ENCODE peak calls at places on chromosome 11, in eight cellular contexts. R is activated T-cell treated with anti-CD3 and anti-CD28 coated beads, Interleukin-2, amount 50 U/mL, for 1 hour; T is spleen; U is activated CD8-positive, alpha-beta memory T cell treated with anti-CD3 and anti-CD28 coated beads, Interleukin-2, amount 50 U/mL, for 48 hours; K is activated T-helper 9 cell treated with anti-CD3 and anti-CD28 coated beads, Interleukin-2, amount 50 U/mL, for 16 hours; B is effector memory CD4-positive, alpha-beta T cell; G is stomach; Z is heart right ventricle. S is an unnamed sample.

GRCh38 chr11:117946196-117946841 is 17.1 kb upstream of the TMPRSS13 start:
- DNase-seq in R (no peak), T (no peak), U (no peak), K (no peak), B (no peak), G (no peak), Z (no peak), S (no peak)

GRCh38 chr11:122157540-122158173 is 41.6 kb upstream of the BLID start:
- DNase-seq in R (no peak), T (no peak), U (no peak), K (no peak), B (no peak), G (no peak), Z (no peak), S (no peak)

GRCh38 chr11:33942954-33943353 is 51.1 kb upstream of the LMO2 start:
- DNase-seq in R (no peak), T (no peak), U (no peak), K (no peak), B (no peak), G (no peak), Z (no peak), S (peak; percentile 83)

GRCh38 chr11:21646351-21646750 is 546.5 kb upstream of the ANO5 start:
- DNase-seq in R (no peak), T (no peak), U (no peak), K (no peak), B (no peak), G (no peak), Z (no peak), S (no peak)

GRCh38 chr11:66289548-66290331 is 797 bp upstream of the YIF1A start:
- DNase-seq in R (no peak), T (no peak), U (peak; percentile 90), K (peak; percentile 72), B (no peak), G (peak; percentile 77), Z (peak; percentile 71), S (peak; percentile 76)

GRCh38 chr11:12198261-12198925 is 88.0 kb downstream of the MICAL2 start:
- DNase-seq in R (no peak), T (no peak), U (peak; percentile 63), K (no peak), B (no peak), G (peak; percentile 46), Z (no peak), S (no peak)

GRCh38 chr11:2388431-2389024 is 11.4 kb downstream of the CD81 start:
- DNase-seq in R (no peak), T (no peak), U (no peak), K (no peak), B (no peak), G (no peak), Z (no peak), S (no peak)

GRCh38 chr11:27089746-27090145 is 49.1 kb downstream of the BBOX1 start:
- DNase-seq in R (no peak), T (no peak), U (no peak), K (no peak), B (no peak), G (no peak), Z (no peak), S (no peak)

GRCh38 chr11:47184711-47185304 is 1.4 kb downstream of the PACSIN3 start:
- DNase-seq in R (no peak), T (no peak), U (no peak), K (no peak), B (no peak), G (peak; percentile 87), Z (peak; percentile 45), S (no peak)

GRCh38 chr11:44767421-44767820 is 40.7 kb downstream of the TSPAN18 start:
- DNase-seq in R (no peak), T (no peak), U (no peak), K (no peak), B (no peak), G (no peak), Z (no peak), S (no peak)

GRCh38 chr11:33734441-33735165 is 1.6 kb downstream of the CD59 start:
- DNase-seq in R (no peak), T (no peak), U (no peak), K (no peak), B (no peak), G (peak; percentile 55), Z (no peak), S (peak; percentile 29)

GRCh38 chr11:124402326-124402922 is 3.6 kb upstream of the OR8B3 start:
- DNase-seq in R (no peak), T (no peak), U (peak; percentile 65), K (no peak), B (no peak), G (peak; percentile 30), Z (peak; percentile 11), S (peak; percentile 74)

GRCh38 chr11:86176165-86176884 is 68.2 kb upstream of the EED start:
- DNase-seq in R (no peak), T (no peak), U (peak; percentile 74), K (peak; percentile 23), B (no peak), G (no peak), Z (no peak), S (no peak)

GRCh38 chr11:19577849-19578619 is 134.6 kb upstream of the NAV2 start:
- DNase-seq in R (no peak), T (no peak), U (no peak), K (no peak), B (no peak), G (no peak), Z (peak; percentile 30), S (peak; percentile 74)

GRCh38 chr11:43943931-43944751 is 1.7 kb downstream of the C11orf96 start:
- DNase-seq in R (no peak), T (peak; percentile 76), U (peak; percentile 61), K (no peak), B (no peak), G (no peak), Z (peak; percentile 44), S (peak; percentile 74)

GRCh38 chr11:4086584-4087353 is 7.8 kb upstream of the RRM1 start:
- DNase-seq in R (no peak), T (no peak), U (no peak), K (no peak), B (no peak), G (no peak), Z (no peak), S (no peak)

GRCh38 chr11:35163707-35164496 is 24.9 kb downstream of the CD44 start:
- DNase-seq in R (no peak), T (no peak), U (no peak), K (no peak), B (peak; percentile 27), G (no peak), Z (no peak), S (no peak)

GRCh38 chr11:7671347-7671746 is 2.0 kb downstream of the CYB5R2 start:
- DNase-seq in R (no peak), T (no peak), U (no peak), K (no peak), B (no peak), G (peak; percentile 73), Z (no peak), S (no peak)

GRCh38 chr11:129270471-129270870 is 78.3 kb upstream of the ARHGAP32 start:
- DNase-seq in R (no peak), T (no peak), U (no peak), K (no peak), B (no peak), G (no peak), Z (no peak), S (no peak)

GRCh38 chr11:78946945-78947914 is 372.6 kb upstream of the NARS2 start:
- DNase-seq in R (no peak), T (no peak), U (no peak), K (no peak), B (no peak), G (no peak), Z (no peak), S (no peak)

GRCh38 chr11:12717851-12718291 is 43.6 kb downstream of the TEAD1 start:
- DNase-seq in R (peak; percentile 31), T (no peak), U (peak; percentile 64), K (peak; percentile 1), B (peak; percentile 14), G (no peak), Z (no peak), S (no peak)

GRCh38 chr11:64250875-64251721 is at the start of gene PLCB3:
- DNase-seq in R (peak; percentile 86), T (peak; percentile 92), U (peak; percentile 91), K (peak; percentile 61), B (peak; percentile 54), G (peak; percentile 71), Z (peak; percentile 69), S (peak; percentile 85)

GRCh38 chr11:132471491-132471890 is 1060.8 kb downstream of the OPCML start:
- DNase-seq in R (no peak), T (no peak), U (no peak), K (no peak), B (no peak), G (no peak), Z (no peak), S (no peak)

GRCh38 chr11:119663279-119663678 is 65.7 kb downstream of the NECTIN1 start:
- DNase-seq in R (no peak), T (no peak), U (no peak), K (no peak), B (no peak), G (no peak), Z (no peak), S (no peak)

GRCh38 chr11:86395061-86395551 is 20.4 kb downstream of the CCDC81 start:
- DNase-seq in R (no peak), T (no peak), U (no peak), K (no peak), B (no peak), G (no peak), Z (no peak), S (no peak)

GRCh38 chr11:70590356-70590991 is 192.1 kb downstream of the CTTN start:
- DNase-seq in R (no peak), T (no peak), U (no peak), K (no peak), B (no peak), G (no peak), Z (no peak), S (peak; percentile 2)

GRCh38 chr11:73578786-73579185 is 19.1 kb downstream of the FAM168A start:
- DNase-seq in R (no peak), T (no peak), U (no peak), K (no peak), B (no peak), G (no peak), Z (no peak), S (no peak)